ENCODE peak calls at places on chromosomes 1 and 21, in seven cellular contexts. U is NCI-H146, Q is AG08396, V is mucosa of gallbladder, Z is AG10803, C is ovary, D is COR-L47. A is an unnamed sample.

GRCh38 chr1:222068937-222069336 is 327.0 kb upstream of the DUSP10 start:
- DNase-seq in V (no peak), C (no peak), U (no peak), Z (no peak), Q (no peak), D (no peak), A (no peak)

GRCh38 chr1:246270236-246270635 is 236.8 kb downstream of the SMYD3 start:
- DNase-seq in C (no peak), Z (no peak), U (no peak), D (no peak), Q (no peak), V (no peak), A (no peak)

GRCh38 chr1:162144853-162145252 is 75.4 kb downstream of the NOS1AP start:
- DNase-seq in D (no peak), Q (no peak), Z (no peak), U (peak), V (no peak), C (no peak), A (no peak)

GRCh38 chr1:203906932-203907331 is 45.5 kb downstream of the SNRPE start:
- DNase-seq in U (no peak), Q (peak), D (no peak), C (no peak), Z (peak), V (no peak), A (peak)

GRCh38 chr1:44423706-44424546 is 18.9 kb downstream of the RNF220 start:
- DNase-seq in Q (peak), U (no peak), D (no peak), V (peak), C (peak), Z (peak), A (peak)

GRCh38 chr1:9721606-9722377 is 70.3 kb downstream of the PIK3CD start:
- DNase-seq in V (no peak), U (no peak), Q (peak), C (no peak), D (no peak), Z (no peak), A (no peak)

GRCh38 chr21:27132270-27132669 is 165.4 kb upstream of the ADAMTS5 start:
- DNase-seq in D (no peak), C (no peak), Z (peak), V (no peak), Q (peak), U (no peak), A (peak)

GRCh38 chr1:173869108-173869359 is 854 bp downstream of the ZBTB37 start:
- DNase-seq in Q (no peak), U (no peak), C (no peak), D (no peak), Z (no peak), V (no peak), A (no peak)

GRCh38 chr1:69898403-69898947 is 306.9 kb downstream of the LRRC40 start:
- DNase-seq in V (no peak), Q (no peak), D (no peak), U (no peak), C (no peak), Z (no peak), A (no peak)

GRCh38 chr1:4585216-4585615 is 69.2 kb upstream of the AJAP1 start:
- DNase-seq in V (no peak), Q (no peak), D (no peak), Z (no peak), U (no peak), C (no peak), A (no peak)

GRCh38 chr1:53766766-53767409 is 27.9 kb upstream of the GLIS1 start:
- DNase-seq in V (no peak), Z (peak), D (no peak), Q (peak), U (no peak), C (no peak), A (peak)

GRCh38 chr1:232218955-232219865 is 410.7 kb downstream of the SIPA1L2 start:
- DNase-seq in C (no peak), D (no peak), Z (no peak), V (no peak), Q (no peak), U (no peak), A (no peak)

GRCh38 chr1:47859092-47859743 is 138.0 kb downstream of the TRABD2B start:
- DNase-seq in Z (no peak), V (no peak), C (no peak), D (no peak), U (no peak), Q (no peak), A (no peak)

GRCh38 chr1:234955107-234955731 is 173.4 kb downstream of the TOMM20 start:
- DNase-seq in U (peak), C (no peak), V (peak), D (no peak), Z (peak), Q (no peak), A (peak)

GRCh38 chr1:47558601-47559593 is 121.1 kb downstream of the FOXD2 start:
- DNase-seq in V (peak), U (no peak), D (peak), C (no peak), Q (no peak), Z (no peak), A (no peak)

GRCh38 chr1:2352341-2353214 is 38.8 kb downstream of the MORN1 start:
- DNase-seq in Z (no peak), Q (no peak), V (no peak), U (no peak), C (peak), D (no peak), A (no peak)

GRCh38 chr1:115082949-115083348 is 6.4 kb downstream of the TSPAN2 start:
- DNase-seq in D (no peak), U (no peak), C (no peak), Q (no peak), Z (no peak), V (no peak), A (no peak)

GRCh38 chr21:36815284-36815683 is 116.4 kb downstream of the SIM2 start:
- DNase-seq in D (no peak), Q (no peak), C (no peak), Z (no peak), U (no peak), V (no peak), A (no peak)

GRCh38 chr1:94527447-94528031 is 14.0 kb downstream of the F3 start:
- DNase-seq in V (no peak), Z (peak), Q (no peak), D (peak), C (no peak), U (peak), A (peak)

GRCh38 chr1:243374412-243374811 is 118.6 kb downstream of the SDCCAG8 start:
- DNase-seq in Q (no peak), Z (no peak), V (no peak), C (no peak), D (no peak), U (no peak), A (no peak)

GRCh38 chr1:19375621-19376020 is 63.5 kb downstream of the SLC66A1 start:
- DNase-seq in U (no peak), D (no peak), C (no peak), V (no peak), Z (no peak), Q (no peak), A (no peak)

A was measured in IMR-90.